ENCODE peak calls at places on chromosome X, in five cellular contexts. Q is GM23248, X is neuronal stem cell, G is mammary epithelial cell, U is IMR-90. A is an unnamed sample. For H3K27me3, the result is how much of the 10 kb centered on the place peaks cover.

GRCh38 chrX:118968031-118968430 is 6.4 kb upstream of the LONRF3 start:
- DNase-seq in Q (peak), X (no peak), G (peak), U (no peak), A (no peak)

GRCh38 chrX:15761564-15762191 is 23.6 kb downstream of the CA5B start:
- DNase-seq in Q (peak), X (peak), G (no peak), U (peak), A (peak)

GRCh38 chrX:77962068-77962902 is 7.2 kb downstream of the PGAM4 start:
- DNase-seq in Q (no peak), X (no peak), G (no peak), U (peak), A (no peak)

GRCh38 chrX:19799319-19800182 is 87.8 kb downstream of the SH3KBP1 start:
- DNase-seq in Q (peak), X (no peak), G (no peak), U (peak), A (no peak)

GRCh38 chrX:10557166-10557565 is 63.2 kb downstream of the MID1 start:
- DNase-seq in Q (no peak), X (no peak), G (no peak), U (no peak), A (no peak)

GRCh38 chrX:155071694-155072215 is 447 bp downstream of the BRCC3 start:
- DNase-seq in Q (peak), X (no peak), G (no peak), U (no peak), A (peak)

GRCh38 chrX:123083924-123084323 is 100.2 kb upstream of the GRIA3 start:
- DNase-seq in Q (peak), X (no peak), G (peak), U (no peak), A (no peak)

GRCh38 chrX:79081895-79082512 is 62.5 kb upstream of the GPR174 start:
- DNase-seq in Q (peak), X (peak), G (peak), U (peak), A (peak)

GRCh38 chrX:154348114-154348531 is 26.3 kb downstream of the FLNA start:
- DNase-seq in Q (peak), X (no peak), G (no peak), U (no peak), A (no peak)

GRCh38 chrX:118347131-118347530 is 1.2 kb downstream of the WDR44 start:
- DNase-seq in Q (peak), X (no peak), G (peak), U (peak), A (peak)

GRCh38 chrX:97199501-97199900 is 315.8 kb downstream of the RPA4 start:
- DNase-seq in Q (no peak), X (no peak), G (no peak), U (peak), A (no peak)

GRCh38 chrX:109995155-109995554 is 7.8 kb upstream of the TMEM164 start:
- DNase-seq in Q (no peak), X (no peak), G (no peak), U (no peak), A (no peak)
- H3K27me3 ChIP-seq in Q (under half), X (under half), G (under half), U (under half), A (under half)

GRCh38 chrX:2581296-2581695 is 80.5 kb upstream of the DHRSX start:
- DNase-seq in Q (no peak), X (no peak), G (no peak), U (no peak), A (no peak)
- H3K27me3 ChIP-seq in Q (under half), X (under half), G (under half), U (under half), A (half or more)

DNA sequence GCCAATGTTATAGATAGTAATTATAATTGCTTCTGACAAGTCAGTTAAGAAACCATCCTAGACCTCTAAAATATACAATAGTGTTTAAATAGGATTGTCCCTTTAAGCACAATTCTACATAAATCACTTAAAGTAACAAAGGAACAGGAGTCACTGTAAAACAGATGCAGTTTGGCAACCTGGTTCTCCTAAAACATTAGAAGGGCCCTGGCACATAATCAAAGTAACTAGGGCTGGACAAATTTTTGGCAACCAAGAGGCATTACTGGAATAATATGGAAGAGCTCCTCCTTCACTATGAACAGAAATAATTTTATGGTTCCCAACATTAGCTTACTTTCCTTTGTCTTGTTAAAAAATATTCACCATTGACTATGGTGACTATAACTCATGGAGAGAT is 75.0 kb upstream of the CCDC160 start:
- DNase-seq in Q (no peak), X (no peak), G (no peak), U (no peak), A (no peak)
- H3K27me3 ChIP-seq in Q (under half), X (under half), G (under half), U (under half), A (under half)

GRCh38 chrX:64389489-64389888 is 5.8 kb downstream of the MTMR8 start:
- DNase-seq in Q (no peak), X (no peak), G (no peak), U (no peak), A (no peak)

GRCh38 chrX:64394874-64395567 is at the start of gene MTMR8:
- DNase-seq in Q (peak), X (peak), G (peak), U (no peak), A (peak)

GRCh38 chrX:64398088-64398487 is 2.8 kb upstream of the MTMR8 start:
- DNase-seq in Q (no peak), X (no peak), G (no peak), U (no peak), A (no peak)

GRCh38 chrX:64395568-64395929 is 297 bp upstream of the MTMR8 start:
- DNase-seq in Q (no peak), X (no peak), G (no peak), U (no peak), A (no peak)

DNA sequence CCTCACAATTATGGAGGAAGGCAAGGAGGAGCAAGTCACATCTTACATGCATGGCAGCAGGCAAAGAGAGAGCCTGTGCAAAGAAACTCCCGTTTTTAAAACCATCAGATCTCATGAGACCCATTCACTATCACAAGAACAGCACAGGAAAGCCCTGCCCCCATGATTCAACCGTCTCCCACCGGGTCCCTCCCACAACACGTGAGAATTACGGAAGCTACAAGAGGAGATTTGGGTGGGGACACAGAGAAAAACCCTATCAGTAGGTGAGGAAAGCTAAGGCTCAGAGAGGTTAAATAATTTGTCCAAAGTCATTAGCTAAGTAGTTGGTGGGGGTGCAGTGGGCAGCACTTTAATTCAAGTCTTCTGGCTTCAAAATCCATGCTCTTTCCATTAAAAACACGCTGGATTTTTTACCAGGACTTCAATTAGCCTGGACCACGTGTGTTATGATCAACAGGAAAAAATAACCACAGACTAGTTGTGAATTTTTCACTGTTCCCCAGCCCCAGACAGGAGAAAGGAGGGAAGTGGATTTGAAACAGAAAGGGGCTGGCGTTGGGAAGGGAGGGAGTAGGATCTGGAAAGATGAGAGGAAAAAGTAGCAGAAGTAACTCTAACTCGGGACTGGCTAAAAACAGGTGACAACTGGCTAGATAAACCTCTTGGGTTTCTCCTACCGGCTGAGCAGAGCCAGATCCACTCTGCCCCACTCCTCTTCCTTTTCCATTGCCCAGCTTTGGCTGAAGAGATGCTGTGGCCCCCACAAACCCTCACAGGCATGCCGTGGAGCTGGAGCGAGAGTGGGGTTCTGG is 986 bp downstream of the MTMR8 start:
- DNase-seq in Q (no peak), X (no peak), G (no peak), U (no peak), A (no peak)
- H3K27me3 ChIP-seq in Q (under half), X (under half), G (under half), U (under half), A (under half)

DNA sequence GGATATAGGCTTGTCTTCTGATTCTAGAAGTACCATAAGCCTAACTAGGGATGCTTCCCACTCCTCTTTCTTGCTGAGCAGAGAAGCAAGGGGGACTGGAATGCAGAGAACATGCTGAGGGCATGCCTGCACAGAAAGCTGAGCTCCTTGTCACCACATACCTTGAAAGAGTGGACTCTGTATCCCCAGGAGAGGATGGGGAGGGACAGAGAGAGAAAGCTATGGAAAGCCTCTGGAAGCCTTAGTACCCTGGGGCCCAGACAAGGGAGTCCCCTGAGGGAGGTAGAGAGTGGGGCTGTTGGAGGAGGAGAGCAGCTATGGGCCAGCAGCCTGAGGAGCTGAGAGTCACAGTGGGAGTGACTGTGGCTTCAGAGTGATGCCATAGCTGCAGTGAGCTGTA is 77.8 kb downstream of the RTL9 start:
- DNase-seq in Q (no peak), X (no peak), G (peak), U (no peak), A (no peak)
- H3K27me3 ChIP-seq in Q (under half), X (under half), G (under half), U (half or more), A (under half)